ENCODE peak calls at places on chromosome 12, in seven cellular contexts. B is BJ, Q is lung, O is body of pancreas, R is HCT116, Z is tibial nerve, F is GM06990. P is an unnamed sample.

GRCh38 chr12:102659200-102659911 is 179.0 kb upstream of the IGF1 start:
- DNase-seq in R (no peak), Z (no peak), B (no peak), Q (no peak), F (no peak), O (no peak), P (no peak)

GRCh38 chr12:102232446-102232845 is 34.8 kb upstream of the PMCH start:
- DNase-seq in B (peak), Z (peak), F (no peak), R (no peak), Q (no peak), O (no peak), P (no peak)

GRCh38 chr12:121964813-121965643 is 46.6 kb downstream of the CFAP251 start:
- DNase-seq in Q (no peak), O (no peak), Z (no peak), R (no peak), B (peak), F (no peak), P (peak)

GRCh38 chr12:49960474-49961110 is 1.1 kb upstream of the AQP5 start:
- DNase-seq in Q (no peak), B (no peak), R (no peak), Z (no peak), F (no peak), O (no peak), P (no peak)

GRCh38 chr12:95784886-95785285 is 5.7 kb downstream of the NTN4 start:
- DNase-seq in Z (no peak), B (no peak), Q (no peak), O (no peak), R (no peak), F (no peak), P (peak)

GRCh38 chr12:57182918-57183575 is 33.5 kb upstream of the NXPH4 start:
- DNase-seq in B (no peak), Q (peak), O (peak), Z (peak), F (peak), R (peak), P (no peak)

GRCh38 chr12:122825773-122826724 is 9.2 kb upstream of the HIP1R start:
- DNase-seq in Z (no peak), R (no peak), Q (no peak), O (peak), F (no peak), B (no peak), P (no peak)

GRCh38 chr12:71220295-71220694 is 62.5 kb upstream of the TSPAN8 start:
- DNase-seq in F (no peak), O (no peak), R (no peak), Z (no peak), B (no peak), Q (no peak), P (no peak)

GRCh38 chr12:93758974-93759373 is 81.8 kb downstream of the CRADD start:
- DNase-seq in O (no peak), R (no peak), F (no peak), Z (no peak), B (no peak), Q (no peak), P (no peak)

GRCh38 chr12:82842480-82842879 is 155.8 kb downstream of the TMTC2 start:
- DNase-seq in R (no peak), Q (no peak), F (no peak), B (no peak), Z (no peak), O (no peak), P (no peak)

GRCh38 chr12:8087666-8088065 is 5.6 kb downstream of the NECAP1 start:
- DNase-seq in Z (no peak), Q (no peak), F (no peak), R (no peak), B (no peak), O (no peak), P (no peak)

GRCh38 chr12:119659289-119659897 is 8.5 kb upstream of the PRKAB1 start:
- DNase-seq in Q (no peak), B (no peak), Z (peak), R (no peak), O (peak), F (no peak), P (no peak)

GRCh38 chr12:54272214-54272613 is 7.7 kb downstream of the CBX5 start:
- DNase-seq in F (no peak), O (no peak), B (no peak), Z (no peak), Q (no peak), R (no peak), P (no peak)

GRCh38 chr12:103729499-103729898 is 111.5 kb downstream of the NT5DC3 start:
- DNase-seq in F (no peak), Z (no peak), O (no peak), B (no peak), Q (no peak), R (no peak), P (no peak)

GRCh38 chr12:115020091-115020490 is 336.1 kb upstream of the TBX3 start:
- DNase-seq in Q (no peak), F (no peak), R (no peak), O (no peak), Z (no peak), B (no peak), P (no peak)

GRCh38 chr12:3341594-3341993 is 149.4 kb upstream of the PRMT8 start:
- DNase-seq in O (peak), R (no peak), B (no peak), Z (no peak), F (no peak), Q (no peak), P (no peak)

GRCh38 chr12:40583743-40584142 is 108.5 kb upstream of the CNTN1 start:
- DNase-seq in R (no peak), F (no peak), O (no peak), Q (no peak), B (no peak), Z (no peak), P (no peak)

GRCh38 chr12:114343585-114343984 is 62.4 kb downstream of the TBX5 start:
- DNase-seq in R (no peak), Z (no peak), Q (no peak), F (no peak), B (no peak), O (no peak), P (no peak)

GRCh38 chr12:14776236-14776959 is 26.9 kb downstream of the WBP11 start:
- DNase-seq in Q (no peak), F (no peak), R (no peak), B (no peak), O (no peak), Z (no peak), P (no peak)

GRCh38 chr12:105547786-105548185 is 217.3 kb downstream of the C12orf75 start:
- DNase-seq in B (no peak), R (no peak), O (no peak), Z (no peak), F (no peak), Q (no peak), P (no peak)

GRCh38 chr12:108750471-108751402 is 19.4 kb upstream of the CORO1C start:
- DNase-seq in O (no peak), F (no peak), Q (no peak), Z (no peak), R (no peak), B (no peak), P (no peak)

GRCh38 chr12:104733717-104734175 is 224.3 kb downstream of the SLC41A2 start:
- DNase-seq in Q (no peak), O (peak), F (no peak), R (peak), B (no peak), Z (no peak), P (peak)

GRCh38 chr12:26275313-26276257 is 80.2 kb downstream of the SSPN start:
- DNase-seq in Q (no peak), B (no peak), R (no peak), Z (no peak), O (no peak), F (no peak), P (no peak)

GRCh38 chr12:114400925-114401324 is 5.0 kb downstream of the TBX5 start:
- DNase-seq in R (no peak), Z (peak), O (no peak), Q (no peak), F (no peak), B (no peak), P (no peak)

GRCh38 chr12:93668919-93669418 is 8.2 kb upstream of the CRADD start:
- DNase-seq in O (no peak), R (no peak), B (no peak), Z (no peak), Q (no peak), F (no peak), P (no peak)

GRCh38 chr12:4591180-4591687 is 29.2 kb downstream of the DYRK4 start:
- DNase-seq in O (no peak), F (no peak), Q (no peak), R (no peak), B (no peak), Z (no peak), P (no peak)

GRCh38 chr12:110001596-110001995 is 2.4 kb downstream of the ANKRD13A start:
- DNase-seq in F (no peak), B (peak), O (no peak), Q (no peak), Z (no peak), R (no peak), P (no peak)
- H3K4me3 ChIP-seq in F (no peak), B (no peak), O (no peak), Q (no peak), Z (no peak), R (no peak), P (no peak)

GRCh38 chr12:117100851-117101673 is 1.8 kb upstream of the TESC start:
- DNase-seq in Z (no peak), B (no peak), Q (no peak), O (no peak), R (no peak), F (no peak), P (no peak)

GRCh38 chr12:117098071-117098360 is 1.2 kb downstream of the TESC start:
- DNase-seq in F (no peak), Z (no peak), O (no peak), R (no peak), Q (no peak), B (no peak), P (no peak)

GRCh38 chr12:117101953-117102833 is 3.0 kb upstream of the TESC start:
- DNase-seq in B (no peak), R (no peak), Z (no peak), Q (no peak), F (no peak), O (no peak), P (no peak)

GRCh38 chr12:117098361-117099217 is 627 bp downstream of the TESC start:
- DNase-seq in O (peak), Q (no peak), F (peak), Z (no peak), R (no peak), B (no peak), P (no peak)

GRCh38 chr12:117100251-117100650 is 1.0 kb upstream of the TESC start:
- DNase-seq in O (no peak), Q (no peak), R (peak), F (no peak), B (no peak), Z (no peak), P (no peak)
- TF ChIP-seq CTCF in O (no peak), Q (no peak), R (peak), F (peak), B (peak), Z (no peak), P (peak)

GRCh38 chr12:58920102-58920955 is at the start of gene LRIG3:
- DNase-seq in R (peak), B (no peak), F (peak), Z (peak), Q (peak), O (peak), P (no peak)

GRCh38 chr12:58920956-58921861 is 905 bp upstream of the LRIG3 start:
- DNase-seq in O (peak), B (no peak), Z (no peak), R (no peak), F (no peak), Q (no peak), P (no peak)

GRCh38 chr12:58917699-58918334 is 2.5 kb downstream of the LRIG3 start:
- DNase-seq in B (no peak), O (no peak), Q (no peak), Z (no peak), F (no peak), R (no peak), P (no peak)

GRCh38 chr12:58918475-58918874 is 1.8 kb downstream of the LRIG3 start:
- DNase-seq in Q (no peak), Z (no peak), B (no peak), R (no peak), F (no peak), O (no peak), P (no peak)

DNA sequence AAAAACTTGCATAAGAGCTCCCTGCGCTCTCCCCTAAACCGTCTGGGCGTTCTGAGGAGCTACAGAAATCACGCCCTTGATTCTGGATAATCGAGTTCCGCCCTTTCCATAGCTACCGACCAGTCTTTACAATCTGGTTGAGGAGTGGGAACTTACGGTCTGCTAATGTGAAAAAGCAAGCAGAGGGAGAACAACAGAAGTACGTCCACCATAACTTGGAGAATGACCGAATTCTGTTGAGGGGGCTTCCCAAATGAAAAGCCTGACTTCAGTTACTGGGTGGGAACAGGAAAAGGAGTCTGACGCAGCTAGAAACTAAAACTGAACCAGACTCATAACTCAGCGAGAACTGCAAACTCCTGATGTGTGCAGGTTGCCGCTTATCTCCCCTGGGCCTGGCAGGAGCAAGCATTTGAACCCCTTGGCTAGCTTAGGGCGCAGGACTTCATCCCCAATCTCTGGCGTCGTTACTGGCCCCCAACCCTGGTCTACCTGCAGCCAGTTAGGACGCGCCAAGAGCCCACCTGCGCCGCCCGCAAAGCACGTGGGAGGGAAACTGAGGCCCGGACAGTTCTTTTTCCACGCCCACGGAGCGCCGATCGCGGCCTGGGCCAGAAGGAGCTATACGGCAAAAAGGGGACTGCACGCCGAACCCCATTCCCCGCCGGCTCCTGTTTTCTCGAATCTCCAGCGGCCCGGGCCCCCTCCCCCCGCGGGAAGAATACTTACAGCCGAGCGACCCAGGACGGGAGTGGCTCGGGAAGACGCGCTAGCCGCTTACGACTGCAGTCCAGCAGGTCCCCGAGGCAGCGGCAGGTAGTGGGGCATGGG is 818 bp downstream of the LRIG3 start:
- DNase-seq in F (peak), Z (peak), O (peak), Q (peak), B (no peak), R (no peak), P (no peak)
- H3K4me3 ChIP-seq in F (peak), Z (peak), O (peak), Q (peak), B (peak), R (peak), P (peak)

GRCh38 chr12:65881965-65882413 is 57.7 kb downstream of the HMGA2 start:
- DNase-seq in Z (peak), O (peak), Q (peak), R (no peak), B (no peak), F (no peak), P (no peak)
- TF ChIP-seq CTCF in Z (no peak), O (no peak), Q (no peak), R (no peak), B (peak), F (no peak), P (no peak)

GRCh38 chr12:124564232-124564958 is 3.0 kb downstream of the NCOR2 start:
- DNase-seq in F (no peak), Q (no peak), R (no peak), B (no peak), Z (no peak), O (no peak), P (no peak)
- H3K4me3 ChIP-seq in F (peak), Q (no peak), R (no peak), B (no peak), Z (no peak), O (no peak), P (no peak)

DNA sequence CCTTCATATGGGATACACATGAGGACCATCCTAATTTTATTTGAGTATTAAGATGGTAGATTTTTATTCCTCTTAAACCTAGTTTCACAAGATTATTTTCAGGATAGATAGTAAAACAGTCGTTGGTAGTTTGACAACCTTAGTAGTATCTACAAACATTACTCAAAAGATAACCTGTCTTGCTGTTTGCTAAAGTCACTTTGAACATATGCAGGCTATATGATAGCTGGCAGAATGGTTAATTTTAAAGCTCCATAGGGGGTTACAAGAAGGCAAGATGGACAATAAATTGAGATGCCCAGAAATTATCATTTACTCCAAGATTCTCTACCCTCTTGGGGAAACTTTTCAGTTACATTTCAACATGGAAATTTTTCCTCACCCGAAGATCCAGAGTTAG is 525.7 kb downstream of the SOX5 start:
- DNase-seq in R (no peak), B (no peak), Q (no peak), F (no peak), Z (no peak), O (no peak), P (no peak)
- TF ChIP-seq CTCF in R (no peak), B (no peak), Q (no peak), F (no peak), Z (no peak), O (no peak), P (no peak)

GRCh38 chr12:47754881-47755280 is 3.8 kb downstream of the RAPGEF3 start:
- DNase-seq in Q (peak), F (no peak), B (no peak), O (peak), Z (no peak), R (no peak), P (peak)
- H3K4me3 ChIP-seq in Q (no peak), F (peak), B (no peak), O (no peak), Z (no peak), R (no peak), P (no peak)